ENCODE peak calls at places on chromosomes 5 and 9, in four cellular contexts. C is HL-60, E is GM12878, O is K562. A is an unnamed sample.

GRCh38 chr9:16642421-16643109 is 227.9 kb downstream of the BNC2 start:
- DNase-seq in O (no peak), C (no peak), E (no peak), A (no peak)

GRCh38 chr5:150339165-150339564 is 18.3 kb upstream of the TCOF1 start:
- DNase-seq in C (no peak), O (no peak), E (no peak), A (no peak)

GRCh38 chr9:100030548-100030947 is 68.3 kb downstream of the ERP44 start:
- DNase-seq in C (no peak), E (peak), O (no peak), A (no peak)

GRCh38 chr9:128072144-128073021 is 4.4 kb downstream of the SLC25A25 start:
- DNase-seq in O (no peak), E (peak), C (peak), A (no peak)

GRCh38 chr5:56896761-56897160 is 12.6 kb upstream of the SETD9 start:
- DNase-seq in O (no peak), E (no peak), C (no peak), A (no peak)

GRCh38 chr9:33082538-33083326 is 6.3 kb upstream of the SMU1 start:
- DNase-seq in O (no peak), E (no peak), C (peak), A (no peak)

GRCh38 chr9:104743377-104743985 is 4.0 kb upstream of the NIPSNAP3A start:
- DNase-seq in E (peak), C (no peak), O (peak), A (no peak)

GRCh38 chr9:36870960-36871359 is 163.1 kb downstream of the PAX5 start:
- DNase-seq in C (no peak), O (no peak), E (no peak), A (no peak)

GRCh38 chr5:171122372-171122771 is 186.7 kb upstream of the TLX3 start:
- DNase-seq in O (no peak), C (no peak), E (no peak), A (no peak)

GRCh38 chr9:109499631-109500120 is 1.6 kb upstream of the PTPN3 start:
- DNase-seq in E (no peak), O (no peak), C (no peak), A (no peak)
- TF ChIP-seq SPI1 in E (no peak), O (no peak), C (no peak), A (no peak)

DNA sequence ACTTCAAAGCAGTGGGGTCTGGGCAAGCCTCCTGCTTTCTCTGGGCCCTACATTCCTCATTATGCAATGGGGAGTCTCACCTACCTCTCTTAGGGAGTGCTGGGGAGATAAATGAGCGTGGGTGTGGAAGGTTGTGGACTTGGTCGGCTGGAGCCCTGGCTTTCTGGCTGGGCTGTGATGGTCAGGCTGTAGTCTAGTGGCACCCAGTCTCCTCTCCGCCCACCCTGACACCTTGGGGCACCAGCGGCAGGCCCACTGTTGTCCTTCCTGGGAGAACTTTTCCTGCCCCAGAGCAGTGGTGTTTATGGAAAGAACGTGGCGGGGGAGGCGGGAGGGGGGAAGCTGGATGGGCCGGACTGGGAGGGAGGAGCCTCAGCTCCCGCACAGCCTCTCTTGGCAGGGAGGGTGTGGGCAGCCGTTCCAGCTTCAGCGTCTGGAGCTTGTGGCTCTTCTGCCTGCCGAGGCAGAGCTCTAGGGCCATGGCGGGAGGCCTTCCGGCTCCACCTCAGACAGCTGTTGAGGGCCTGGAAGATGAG is 4.1 kb downstream of the PTGS1 start:
- DNase-seq in C (no peak), E (no peak), O (peak), A (no peak)
- TF ChIP-seq SPI1 in C (no peak), E (no peak), O (no peak), A (no peak)

GRCh38 chr9:93774331-93775102 is 180.6 kb downstream of the BARX1 start:
- DNase-seq in E (no peak), C (no peak), O (no peak), A (no peak)
- TF ChIP-seq SPI1 in E (no peak), C (no peak), O (no peak), A (no peak)

DNA sequence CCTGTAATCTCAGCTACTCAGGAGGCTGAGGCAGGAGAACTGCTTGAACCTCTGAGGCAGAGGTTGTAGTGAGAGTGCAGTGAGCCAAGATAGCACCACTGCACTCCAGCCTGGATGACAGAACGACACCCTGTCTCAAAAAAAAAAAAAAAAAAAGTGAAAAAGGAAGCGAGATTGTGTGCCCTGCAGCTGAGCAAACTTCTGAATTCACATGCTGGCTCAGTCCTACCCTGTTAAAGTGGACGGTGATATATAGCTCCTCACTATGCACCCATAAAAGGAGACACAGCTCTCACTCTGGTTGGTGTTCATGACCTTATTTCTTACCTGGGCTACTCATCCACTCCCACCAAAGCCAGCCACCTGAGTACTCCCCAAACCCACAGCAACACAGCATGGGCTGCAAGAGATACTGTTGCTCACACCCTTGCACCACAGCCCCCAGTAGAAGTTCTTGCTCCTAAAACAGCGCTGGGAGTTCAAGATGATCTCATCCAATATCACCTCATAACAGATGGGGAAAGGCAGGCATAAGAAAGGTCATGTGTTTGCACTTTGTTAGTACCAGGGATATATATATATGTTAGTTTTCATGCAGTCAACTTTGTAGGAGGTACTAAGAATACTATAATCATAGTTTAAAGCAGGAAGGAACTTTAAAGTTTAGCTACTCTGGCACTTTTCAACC is 4.1 kb downstream of the TTLL11 start:
- DNase-seq in O (no peak), E (no peak), C (no peak), A (no peak)
- TF ChIP-seq SPI1 in O (no peak), E (no peak), C (no peak), A (no peak)

GRCh38 chr9:28134577-28134976 is 561.3 kb upstream of the C9orf72 start:
- DNase-seq in O (no peak), E (no peak), C (no peak), A (no peak)
- TF ChIP-seq SPI1 in O (no peak), E (no peak), C (no peak), A (no peak)

GRCh38 chr5:10484774-10485141 is 43.1 kb downstream of the ROPN1L start:
- DNase-seq in C (no peak), O (no peak), E (no peak), A (no peak)
- TF ChIP-seq SPI1 in C (no peak), O (no peak), E (no peak), A (no peak)

GRCh38 chr9:111944467-111944866 is 47.9 kb downstream of the UGCG start:
- DNase-seq in C (peak), O (no peak), E (no peak), A (no peak)
- TF ChIP-seq SPI1 in C (no peak), O (no peak), E (no peak), A (no peak)

GRCh38 chr5:1729641-1730486 is 69.8 kb downstream of the MRPL36 start:
- DNase-seq in C (no peak), E (no peak), O (no peak), A (peak)
- TF ChIP-seq SPI1 in C (no peak), E (no peak), O (no peak), A (no peak)

DNA sequence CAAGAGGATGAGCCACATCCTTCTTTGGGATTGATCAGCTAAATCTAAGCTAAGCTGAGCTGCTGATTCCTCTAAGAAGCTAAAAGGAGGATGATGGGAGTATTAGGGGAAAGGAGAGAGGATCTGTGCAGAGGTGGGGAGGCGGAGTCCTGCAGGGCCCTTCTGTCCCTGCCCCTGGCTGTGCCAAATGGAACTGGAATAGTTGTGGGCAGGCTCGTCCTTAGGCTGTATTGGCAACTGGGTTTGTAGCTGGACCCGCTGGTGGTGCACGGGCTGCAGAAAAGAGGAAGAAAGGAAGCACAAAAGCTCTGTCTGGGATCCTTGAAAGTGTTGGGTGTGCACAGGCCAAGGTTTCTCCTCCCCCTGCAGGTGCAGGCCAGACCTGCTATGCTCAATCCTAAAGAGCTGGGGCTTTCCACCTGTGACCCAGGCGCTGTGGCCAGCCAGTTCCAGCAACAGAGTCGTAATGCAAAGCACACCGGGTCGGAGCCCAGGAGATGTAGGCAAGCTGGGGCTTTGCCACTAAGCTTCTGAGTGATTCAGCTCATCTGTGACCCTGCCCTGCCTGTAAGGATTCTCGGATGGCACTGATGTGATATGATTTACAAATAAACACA is 9.8 kb downstream of the CLTB start:
- DNase-seq in E (no peak), C (no peak), O (no peak), A (no peak)
- TF ChIP-seq SPI1 in E (no peak), C (no peak), O (no peak), A (no peak)